ENCODE peak calls at places on chromosomes 13 and 19, in nine cellular contexts. Q is fibroblast of lung; M is psoas muscle; U is CD8-positive, alpha-beta T cell; J is tibial nerve; E is left ventricle myocardium inferior; X is cardiac muscle cell; O is GM23248; K is MM.1S. B is an unnamed sample. For H3K4me1, the result is how much of the 10 kb centered on the place peaks cover.

GRCh38 chr19:46983097-46983496 is 36.5 kb upstream of the NPAS1 start:
- DNase-seq in Q (no peak), M (no peak), U (no peak), J (no peak), E (no peak), X (no peak), O (no peak), K (no peak), B (no peak)

GRCh38 chr13:21033866-21034601 is 27.4 kb downstream of the LATS2 start:
- DNase-seq in Q (no peak), M (no peak), U (no peak), J (no peak), E (no peak), X (no peak), O (peak), K (no peak), B (no peak)

GRCh38 chr19:46373573-46374359 is 26.9 kb downstream of the PPP5C start:
- DNase-seq in Q (no peak), M (peak), U (no peak), J (no peak), E (peak), X (no peak), O (peak), K (no peak), B (no peak)

GRCh38 chr13:93226623-93227279 is at the start of gene GPC6:
- DNase-seq in Q (peak), M (no peak), U (no peak), J (peak), E (no peak), X (peak), O (peak), K (peak), B (no peak)

GRCh38 chr13:31835932-31836331 is 96.6 kb downstream of the RXFP2 start:
- DNase-seq in Q (peak), M (no peak), U (no peak), J (no peak), E (no peak), X (no peak), O (peak), K (no peak), B (no peak)

GRCh38 chr19:39970674-39971379 is at the start of gene PSMC4:
- DNase-seq in Q (peak), M (peak), U (peak), J (peak), E (peak), X (peak), O (peak), K (peak), B (peak)

GRCh38 chr13:24052547-24052981 is 108.0 kb upstream of the SPATA13 start:
- DNase-seq in Q (peak), M (no peak), U (no peak), J (no peak), E (no peak), X (no peak), O (peak), K (no peak), B (no peak)

GRCh38 chr13:109737606-109738005 is 48.8 kb downstream of the IRS2 start:
- DNase-seq in Q (peak), M (no peak), U (no peak), J (no peak), E (no peak), X (peak), O (peak), K (no peak), B (no peak)

GRCh38 chr19:56133858-56134654 is 7.0 kb upstream of the ZNF444 start:
- DNase-seq in Q (no peak), M (no peak), U (no peak), J (no peak), E (no peak), X (no peak), O (peak), K (no peak), B (no peak)

GRCh38 chr19:3084943-3085342 is 9.2 kb upstream of the GNA11 start:
- DNase-seq in Q (no peak), M (no peak), U (no peak), J (no peak), E (no peak), X (no peak), O (no peak), K (no peak), B (no peak)

DNA sequence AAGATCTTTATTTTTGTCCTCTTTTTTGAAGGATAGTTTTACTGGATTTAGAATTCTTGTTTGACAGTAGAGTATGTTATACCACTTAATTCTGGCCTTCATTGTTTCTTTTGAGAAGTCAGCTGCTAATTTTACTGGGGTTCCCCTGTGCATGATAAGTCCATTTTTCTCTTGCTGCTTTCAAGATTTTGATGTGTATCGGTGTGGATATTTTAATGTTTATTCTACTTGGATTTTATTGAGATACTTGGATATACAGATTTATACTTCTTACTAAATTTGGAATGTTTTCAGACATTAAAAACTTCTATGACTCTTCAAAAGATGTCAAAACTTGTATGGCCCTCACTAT is 86.9 kb downstream of the URI1 start:
- DNase-seq in Q (no peak), M (no peak), U (no peak), J (no peak), E (no peak), X (no peak), O (no peak), K (no peak), B (no peak)
- H3K27ac ChIP-seq in Q (no peak), M (no peak), U (no peak), J (no peak), E (no peak), X (no peak), O (no peak), K (no peak), B (no peak)

GRCh38 chr13:26515721-26516120 is 41.8 kb upstream of the WASF3 start:
- DNase-seq in Q (no peak), M (no peak), U (no peak), J (no peak), E (no peak), X (no peak), O (no peak), K (no peak), B (no peak)

GRCh38 chr13:26523007-26523406 is 34.5 kb upstream of the WASF3 start:
- DNase-seq in Q (no peak), M (no peak), U (no peak), J (no peak), E (no peak), X (no peak), O (no peak), K (no peak), B (no peak)

GRCh38 chr13:26513931-26514330 is 43.6 kb upstream of the WASF3 start:
- DNase-seq in Q (no peak), M (no peak), U (no peak), J (no peak), E (no peak), X (no peak), O (no peak), K (no peak), B (no peak)

GRCh38 chr13:26518433-26519084 is 38.9 kb upstream of the WASF3 start:
- DNase-seq in Q (no peak), M (no peak), U (no peak), J (no peak), E (no peak), X (no peak), O (no peak), K (no peak), B (no peak)

GRCh38 chr13:26517931-26518330 is 39.6 kb upstream of the WASF3 start:
- DNase-seq in Q (no peak), M (no peak), U (no peak), J (no peak), E (no peak), X (no peak), O (no peak), K (no peak), B (no peak)
- H3K4me3 ChIP-seq in Q (no peak), M (no peak), U (no peak), J (no peak), E (no peak), X (no peak), O (no peak), K (no peak), B (no peak)

GRCh38 chr13:40970803-40971202 is 48.3 kb downstream of the ELF1 start:
- DNase-seq in Q (no peak), M (no peak), U (no peak), J (no peak), E (no peak), X (no peak), O (no peak), K (no peak), B (no peak)

GRCh38 chr13:40968416-40969000 is 50.6 kb downstream of the ELF1 start:
- DNase-seq in Q (no peak), M (no peak), U (no peak), J (no peak), E (no peak), X (no peak), O (peak), K (no peak), B (no peak)

GRCh38 chr13:40966298-40966697 is 52.8 kb downstream of the ELF1 start:
- DNase-seq in Q (no peak), M (no peak), U (no peak), J (no peak), E (no peak), X (no peak), O (no peak), K (no peak), B (no peak)

GRCh38 chr13:40971321-40971720 is 47.8 kb downstream of the ELF1 start:
- DNase-seq in Q (no peak), M (no peak), U (no peak), J (no peak), E (no peak), X (no peak), O (no peak), K (no peak), B (no peak)

DNA sequence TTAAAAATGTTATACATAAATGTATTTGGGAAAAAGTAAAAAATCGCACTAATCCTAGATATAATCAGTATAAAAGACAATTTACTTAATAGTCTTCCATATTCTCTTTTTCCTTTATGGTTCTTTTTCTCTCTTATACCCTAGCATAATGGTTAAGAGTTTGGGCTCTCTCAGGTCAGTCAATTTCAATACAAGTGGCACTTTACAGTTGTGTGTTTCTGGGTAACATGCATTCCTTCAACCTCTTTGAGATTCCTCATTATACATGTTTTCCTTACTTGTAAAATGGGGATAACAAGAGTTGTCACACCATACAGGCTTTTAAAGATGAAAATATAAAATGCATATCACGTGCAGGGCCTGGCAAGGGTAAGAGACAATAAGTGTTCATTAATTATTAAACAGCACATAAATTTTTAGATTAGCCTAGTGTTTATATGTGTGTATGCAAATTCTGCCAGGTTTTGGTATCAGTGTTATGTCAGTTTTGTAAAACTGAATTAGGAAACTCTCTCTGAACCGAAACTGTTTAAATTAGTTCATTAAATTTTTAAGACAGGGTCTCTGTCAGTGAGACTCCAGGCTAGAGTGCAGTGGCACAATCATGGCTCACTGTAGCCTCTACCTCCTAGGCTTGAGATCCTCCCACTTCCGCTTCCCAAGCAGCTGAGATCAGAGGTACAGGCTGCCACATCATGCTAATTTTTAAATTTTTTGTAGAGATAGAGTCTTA is 49.8 kb downstream of the ELF1 start:
- DNase-seq in Q (no peak), M (no peak), U (peak), J (no peak), E (no peak), X (no peak), O (no peak), K (no peak), B (no peak)
- H3K4me1 ChIP-seq in Q (under half), M (under half), U (half or more), J (half or more), E (half or more), X (under half), O (under half), K (under half), B (half or more)

GRCh38 chr13:111610077-111610476 is 289.6 kb downstream of the TEX29 start:
- DNase-seq in Q (no peak), M (no peak), U (no peak), J (no peak), E (no peak), X (no peak), O (no peak), K (no peak), B (no peak)

GRCh38 chr13:111612918-111613317 is 292.5 kb downstream of the TEX29 start:
- DNase-seq in Q (no peak), M (no peak), U (no peak), J (no peak), E (no peak), X (no peak), O (no peak), K (no peak), B (no peak)

GRCh38 chr13:111614009-111614408 is 293.6 kb downstream of the TEX29 start:
- DNase-seq in Q (no peak), M (no peak), U (no peak), J (no peak), E (no peak), X (no peak), O (no peak), K (no peak), B (no peak)

GRCh38 chr13:111609631-111610030 is 289.2 kb downstream of the TEX29 start:
- DNase-seq in Q (no peak), M (no peak), U (no peak), J (no peak), E (no peak), X (no peak), O (no peak), K (no peak), B (no peak)

DNA sequence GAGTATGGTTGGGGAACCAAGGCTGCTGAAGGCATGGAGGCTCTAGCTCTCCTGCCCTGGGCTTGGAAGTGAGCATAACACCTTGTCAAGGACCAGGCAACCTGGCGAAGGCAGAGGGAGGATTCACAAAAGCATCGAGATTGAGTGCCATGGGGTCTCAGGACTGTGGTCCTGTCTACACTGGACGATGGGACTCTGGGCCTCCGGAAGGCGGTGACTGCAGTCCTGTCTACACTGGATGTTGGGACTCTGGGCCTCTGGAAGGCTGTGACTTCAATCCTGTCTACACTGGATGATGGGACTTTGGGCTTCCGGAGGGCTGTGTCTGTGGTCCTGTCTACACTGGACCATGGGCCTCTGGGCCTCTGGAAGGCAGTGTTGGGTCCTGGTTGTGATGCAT is 290.4 kb downstream of the TEX29 start:
- DNase-seq in Q (no peak), M (no peak), U (no peak), J (no peak), E (no peak), X (no peak), O (no peak), K (no peak), B (no peak)
- H3K27ac ChIP-seq in Q (no peak), M (no peak), U (no peak), J (no peak), E (no peak), X (no peak), O (no peak), K (no peak), B (no peak)

B was measured in effector memory CD4-positive, alpha-beta T cell.